ENCODE peak calls at places on chromosomes 7 and 10, in eight cellular contexts. F is amniotic stem cell, V is activated T-cell treated with anti-CD3 and anti-CD28 coated beads for 1 hour, Y is sigmoid colon, S is testis, O is SK-MEL-5, P is GM20000, C is fibroblast of gingiva. H is an unnamed sample.

GRCh38 chr10:21424511-21424910 is 101.0 kb downstream of the SKIDA1 start:
- DNase-seq in S (no peak), O (no peak), Y (no peak), V (no peak), C (peak), P (no peak), F (no peak), H (peak)

GRCh38 chr10:69344591-69345244 is 66.4 kb downstream of the HK1 start:
- DNase-seq in P (peak), Y (no peak), V (no peak), S (no peak), O (no peak), C (no peak), F (no peak), H (no peak)

GRCh38 chr10:74871595-74872382 is 45.4 kb downstream of the KAT6B start:
- DNase-seq in S (no peak), F (no peak), O (no peak), C (no peak), P (peak), V (no peak), Y (no peak), H (no peak)

GRCh38 chr10:44186821-44187220 is 198.1 kb downstream of the CXCL12 start:
- DNase-seq in F (no peak), P (no peak), V (no peak), C (no peak), O (no peak), Y (no peak), S (no peak), H (no peak)

GRCh38 chr7:123797673-123798526 is 47.1 kb upstream of the HYAL4 start:
- DNase-seq in V (no peak), F (peak), P (no peak), S (no peak), C (peak), Y (no peak), O (peak), H (peak)

GRCh38 chr7:23074443-23075244 is 30.9 kb upstream of the KLHL7 start:
- DNase-seq in V (no peak), S (no peak), O (peak), C (no peak), Y (no peak), P (no peak), F (no peak), H (no peak)

GRCh38 chr7:38040831-38041230 is 120.4 kb downstream of the EPDR1 start:
- DNase-seq in P (no peak), Y (no peak), C (no peak), S (no peak), F (no peak), O (no peak), V (no peak), H (peak)

GRCh38 chr7:158814637-158815036 is 14.7 kb downstream of the ESYT2 start:
- DNase-seq in Y (no peak), O (no peak), S (no peak), C (no peak), P (no peak), F (no peak), V (no peak), H (no peak)

GRCh38 chr7:76202666-76203030 is 952 bp downstream of the SRRM3 start:
- DNase-seq in P (no peak), O (peak), F (no peak), C (no peak), S (no peak), V (no peak), Y (no peak), H (no peak)

GRCh38 chr7:107180378-107180777 is 11.6 kb downstream of the HBP1 start:
- DNase-seq in S (no peak), C (peak), F (peak), P (no peak), Y (no peak), V (peak), O (no peak), H (peak)

GRCh38 chr10:98790817-98791216 is 344.1 kb upstream of the HPS1 start:
- DNase-seq in C (peak), F (no peak), O (peak), P (no peak), Y (no peak), S (no peak), V (no peak), H (peak)

GRCh38 chr7:149202831-149203231 is 7.5 kb downstream of the ZNF282 start:
- DNase-seq in C (no peak), S (no peak), P (no peak), Y (no peak), O (no peak), V (no peak), F (no peak), H (peak)

GRCh38 chr10:59852671-59853070 is 53.7 kb downstream of the CCDC6 start:
- DNase-seq in F (no peak), C (no peak), V (no peak), P (no peak), S (no peak), Y (no peak), O (no peak), H (no peak)

H was measured in fibroblast of mammary gland.